ENCODE peak calls at places on chromosome 3, in four cellular contexts. E is IMR-90, T is K562, U is endothelial cell of umbilical vein. H is an unnamed sample.

GRCh38 chr3:27147215-27147614 is 222.0 kb downstream of the NEK10 start:
- DNase-seq in T (no peak), U (peak; percentile 84), E (peak; percentile 9), H (no peak)

GRCh38 chr3:136464502-136464901 is 214.4 kb downstream of the PCCB start:
- DNase-seq in T (no peak), E (peak; percentile 95), U (no peak), H (no peak)

GRCh38 chr3:189188466-189188865 is 16.7 kb downstream of the TPRG1 start:
- DNase-seq in E (no peak), U (no peak), T (no peak), H (no peak)

GRCh38 chr3:69999191-70000027 is at the start of gene SAMMSON:
- DNase-seq in U (no peak), E (peak; percentile 73), T (peak; percentile 76), H (no peak)

GRCh38 chr3:157589168-157589567 is 86.0 kb upstream of the VEPH1 start:
- DNase-seq in U (no peak), E (no peak), T (no peak), H (no peak)

GRCh38 chr3:78025916-78026315 is 986.0 kb downstream of the ROBO2 start:
- DNase-seq in E (no peak), T (no peak), U (no peak), H (no peak)

GRCh38 chr3:183295211-183295610 is 42.2 kb downstream of the B3GNT5 start:
- DNase-seq in E (peak; percentile 91), U (no peak), T (no peak), H (no peak)

GRCh38 chr3:10518506-10519150 is 13.2 kb upstream of the ATP2B2 start:
- DNase-seq in E (peak; percentile 58), U (no peak), T (no peak), H (no peak)

GRCh38 chr3:184717608-184717995 is 5.7 kb upstream of the MAGEF1 start:
- DNase-seq in U (no peak), T (no peak), E (no peak), H (no peak)

GRCh38 chr3:157388051-157388450 is 48.6 kb upstream of the PTX3 start:
- DNase-seq in T (no peak), E (peak; percentile 35), U (no peak), H (no peak)

GRCh38 chr3:126124148-126124868 is 40.4 kb upstream of the SLC41A3 start:
- DNase-seq in E (no peak), T (no peak), U (no peak), H (no peak)

GRCh38 chr3:127173516-127174166 is 19.3 kb upstream of the PRR23E start:
- DNase-seq in E (no peak), U (no peak), T (no peak), H (no peak)

GRCh38 chr3:57918123-57918837 is 89.9 kb upstream of the FLNB start:
- DNase-seq in T (no peak), U (no peak), E (peak; percentile 87), H (no peak)

GRCh38 chr3:189842681-189843602 is 211.8 kb downstream of the TP63 start:
- DNase-seq in E (no peak), T (no peak), U (no peak), H (no peak)

GRCh38 chr3:56938545-56938944 is 121.9 kb upstream of the SPATA12 start:
- DNase-seq in U (no peak), T (no peak), E (no peak), H (no peak)

GRCh38 chr3:38522002-38522401 is 25.9 kb downstream of the EXOG start:
- DNase-seq in E (no peak), T (no peak), U (no peak), H (no peak)

GRCh38 chr3:62368705-62369475 is 4.5 kb downstream of the FEZF2 start:
- DNase-seq in U (no peak), T (no peak), E (no peak), H (no peak)

GRCh38 chr3:195875482-195876236 is 32.7 kb downstream of the TNK2 start:
- DNase-seq in E (no peak), U (no peak), T (no peak), H (no peak)

GRCh38 chr3:171142985-171143384 is 116.5 kb upstream of the SLC2A2 start:
- DNase-seq in E (peak; percentile 46), T (no peak), U (peak; percentile 35), H (no peak)

GRCh38 chr3:113654310-113654709 is 42.1 kb downstream of the USF3 start:
- DNase-seq in T (no peak), U (no peak), E (no peak), H (no peak)

GRCh38 chr3:13092621-13093339 is 19.6 kb upstream of the IQSEC1 start:
- DNase-seq in T (no peak), E (no peak), U (no peak), H (no peak)

GRCh38 chr3:49727154-49727923 is 3.6 kb upstream of the GMPPB start:
- DNase-seq in U (no peak), E (no peak), T (no peak), H (no peak)

GRCh38 chr3:99410789-99411311 is 227.5 kb upstream of the COL8A1 start:
- DNase-seq in T (no peak), U (peak; percentile 93), E (peak; percentile 79), H (peak; percentile 48)

GRCh38 chr3:50610181-50610971 is 1.2 kb downstream of the CISH start:
- DNase-seq in T (no peak), E (no peak), U (no peak), H (no peak)

GRCh38 chr3:42699511-42699971 is 3.1 kb downstream of the HHATL start:
- DNase-seq in E (no peak), U (no peak), T (no peak), H (no peak)

GRCh38 chr3:127036209-127037020 is 53.5 kb downstream of the PLXNA1 start:
- DNase-seq in E (no peak), T (no peak), U (no peak), H (no peak)

GRCh38 chr3:174002543-174002942 is 605.0 kb downstream of the NLGN1 start:
- DNase-seq in E (no peak), T (no peak), U (peak; percentile 26), H (no peak)

GRCh38 chr3:197298858-197299854 is 744 bp upstream of the DLG1 start:
- DNase-seq in U (peak; percentile 19), E (no peak), T (peak; percentile 62), H (no peak)

GRCh38 chr3:110567032-110567431 is 504.6 kb upstream of the NECTIN3 start:
- DNase-seq in T (no peak), E (peak; percentile 68), U (no peak), H (no peak)

GRCh38 chr3:41653575-41654239 is 308.2 kb downstream of the ULK4 start:
- DNase-seq in T (no peak), E (peak; percentile 12), U (peak; percentile 12), H (no peak)

GRCh38 chr3:139448104-139448503 is 28.2 kb downstream of the RBP2 start:
- DNase-seq in E (no peak), T (no peak), U (no peak), H (no peak)

GRCh38 chr3:56297281-56297680 is 171.0 kb downstream of the ERC2 start:
- DNase-seq in T (no peak), E (no peak), U (no peak), H (no peak)

GRCh38 chr3:159560214-159561004 is 428.2 kb upstream of the IL12A start:
- DNase-seq in E (no peak), U (no peak), T (no peak), H (no peak)
- TF ChIP-seq FOS in E (no peak), U (no peak), T (no peak), H (no peak)

GRCh38 chr3:158725348-158725966 is 6.8 kb downstream of the RARRES1 start:
- DNase-seq in E (peak; percentile 100), U (peak; percentile 87), T (no peak), H (no peak)

GRCh38 chr3:158731525-158731924 is 732 bp downstream of the RARRES1 start:
- DNase-seq in T (no peak), E (no peak), U (no peak), H (no peak)

GRCh38 chr3:158728851-158729250 is 3.4 kb downstream of the RARRES1 start:
- DNase-seq in T (no peak), E (no peak), U (no peak), H (no peak)

GRCh38 chr3:158723991-158724390 is 8.3 kb downstream of the RARRES1 start:
- DNase-seq in T (no peak), E (no peak), U (no peak), H (no peak)

GRCh38 chr3:158727499-158728377 is 4.5 kb downstream of the RARRES1 start:
- DNase-seq in E (peak; percentile 83), U (peak; percentile 80), T (peak; percentile 70), H (peak; percentile 26)
- TF ChIP-seq FOS in E (no peak), U (no peak), T (no peak), H (no peak)

GRCh38 chr3:17424137-17424536 is 318.3 kb downstream of the TBC1D5 start:
- DNase-seq in E (peak; percentile 6), U (no peak), T (no peak), H (no peak)
- TF ChIP-seq FOS in E (no peak), U (no peak), T (no peak), H (no peak)

DNA sequence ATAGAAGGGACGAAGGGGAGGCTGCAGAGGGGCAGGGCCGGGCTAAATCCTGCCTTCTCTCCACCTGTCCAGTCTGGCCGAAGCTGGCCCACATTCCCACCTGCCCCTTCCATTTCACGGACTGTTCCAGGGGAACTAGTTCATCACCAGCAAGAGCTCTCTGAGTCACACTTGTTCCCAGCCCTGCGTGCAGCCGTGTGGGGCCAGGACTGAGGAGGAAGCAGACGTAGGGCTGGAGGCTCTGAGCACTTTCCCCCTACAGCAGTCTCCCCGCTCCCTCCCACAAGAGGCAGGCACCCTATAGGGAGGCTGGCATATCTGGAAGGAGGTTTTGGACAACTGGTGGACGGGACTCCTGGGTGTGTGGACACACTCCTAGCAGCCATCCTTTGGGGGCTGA is 3.0 kb downstream of the ITIH4 start:
- DNase-seq in T (no peak), E (peak; percentile 35), U (no peak), H (no peak)
- TF ChIP-seq FOS in T (no peak), E (no peak), U (no peak), H (no peak)

DNA sequence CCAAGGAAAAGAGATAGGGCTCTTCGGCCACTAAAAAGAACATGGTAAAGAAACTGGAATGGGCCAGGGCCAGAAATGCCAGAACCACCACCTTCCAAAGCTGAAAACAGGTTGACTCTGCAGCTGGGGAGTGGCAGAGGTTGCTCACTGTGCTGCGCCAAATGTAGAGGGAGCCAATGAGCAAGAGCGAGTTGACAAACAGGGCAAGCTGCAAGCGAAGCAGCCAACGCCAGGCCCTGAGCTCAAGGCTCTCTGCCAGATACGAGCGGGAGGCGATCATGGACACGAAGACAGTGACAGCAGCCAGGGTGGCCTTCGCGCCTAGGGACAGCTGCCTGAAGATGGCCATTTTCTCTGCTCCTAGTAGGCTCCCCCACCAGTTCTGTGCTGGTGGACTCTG is 3.1 kb downstream of the GLB1 start:
- DNase-seq in E (no peak), U (no peak), T (no peak), H (no peak)
- TF ChIP-seq FOS in E (no peak), U (no peak), T (no peak), H (no peak)

GRCh38 chr3:100796556-100796955 is 87.3 kb downstream of the TFG start:
- DNase-seq in U (peak; percentile 62), E (peak; percentile 47), T (no peak), H (peak; percentile 12)
- TF ChIP-seq FOS in U (no peak), E (no peak), T (no peak), H (no peak)

H was measured in GM12878.